ENCODE peak calls at places on chromosomes 3 and 15, in five cellular contexts. Z, P, F, B and W are unnamed samples.

GRCh38 chr3:24722106-24722505 is 227.5 kb upstream of the THRB start:
- DNase-seq in Z (no peak), P (no peak), F (no peak), B (no peak), W (no peak)

GRCh38 chr15:44087578-44088190 is 107.4 kb downstream of the FRMD5 start:
- DNase-seq in Z (no peak), P (no peak), F (no peak), B (no peak), W (no peak)

GRCh38 chr3:33942483-33943150 is 144.2 kb downstream of the PDCD6IP start:
- DNase-seq in Z (no peak), P (no peak), F (no peak), B (no peak), W (no peak)

GRCh38 chr15:31857194-31857593 is 173.1 kb upstream of the CHRNA7 start:
- DNase-seq in Z (no peak), P (no peak), F (no peak), B (no peak), W (no peak)

GRCh38 chr15:80984856-80985255 is 4.8 kb downstream of the MESD start:
- DNase-seq in Z (no peak), P (no peak), F (no peak), B (peak), W (no peak)

GRCh38 chr3:134881305-134881704 is 86.2 kb downstream of the EPHB1 start:
- DNase-seq in Z (peak), P (no peak), F (no peak), B (no peak), W (no peak)

GRCh38 chr15:100783296-100783695 is 96.3 kb upstream of the ALDH1A3 start:
- DNase-seq in Z (no peak), P (no peak), F (no peak), B (no peak), W (no peak)

GRCh38 chr3:31041161-31041978 is 146.9 kb upstream of the GADL1 start:
- DNase-seq in Z (no peak), P (no peak), F (no peak), B (no peak), W (no peak)

GRCh38 chr3:55014081-55014480 is 86.2 kb upstream of the LRTM1 start:
- DNase-seq in Z (no peak), P (no peak), F (no peak), B (no peak), W (no peak)

GRCh38 chr3:149186726-149187125 is 34.9 kb downstream of the CP start:
- DNase-seq in Z (no peak), P (no peak), F (no peak), B (no peak), W (no peak)

GRCh38 chr3:149181179-149181578 is 40.5 kb downstream of the CP start:
- DNase-seq in Z (no peak), P (no peak), F (no peak), B (no peak), W (no peak)

GRCh38 chr3:149188494-149188893 is 33.1 kb downstream of the CP start:
- DNase-seq in Z (no peak), P (no peak), F (no peak), B (no peak), W (no peak)

DNA sequence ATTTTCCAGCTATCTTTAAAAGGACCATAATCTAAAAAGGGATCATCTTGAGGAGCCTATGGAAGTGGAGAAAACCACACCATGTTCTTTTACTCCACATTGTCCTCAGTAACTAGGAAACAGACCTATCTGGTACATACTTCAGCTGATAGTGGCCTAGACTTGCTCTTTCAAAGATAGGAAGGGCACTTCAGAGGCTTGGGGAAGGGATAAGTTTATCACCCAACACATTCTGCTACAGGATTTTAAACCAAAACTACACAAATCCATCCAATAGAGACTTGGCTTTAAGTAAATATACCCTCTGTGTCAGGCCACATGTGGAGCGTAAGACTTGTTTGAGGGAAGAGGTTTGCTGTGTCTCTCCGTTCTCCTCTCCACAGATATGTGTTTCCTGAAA is 35.4 kb downstream of the CP start:
- DNase-seq in Z (no peak), P (no peak), F (no peak), B (no peak), W (no peak)
- H3K27ac ChIP-seq in Z (no peak), P (no peak), F (no peak), B (no peak), W (no peak)

GRCh38 chr15:59699810-59700431 is 10.8 kb upstream of the BNIP2 start:
- DNase-seq in Z (no peak), P (no peak), F (no peak), B (no peak), W (no peak)
- H3K27ac ChIP-seq in Z (no peak), P (no peak), F (no peak), B (no peak), W (no peak)

DNA sequence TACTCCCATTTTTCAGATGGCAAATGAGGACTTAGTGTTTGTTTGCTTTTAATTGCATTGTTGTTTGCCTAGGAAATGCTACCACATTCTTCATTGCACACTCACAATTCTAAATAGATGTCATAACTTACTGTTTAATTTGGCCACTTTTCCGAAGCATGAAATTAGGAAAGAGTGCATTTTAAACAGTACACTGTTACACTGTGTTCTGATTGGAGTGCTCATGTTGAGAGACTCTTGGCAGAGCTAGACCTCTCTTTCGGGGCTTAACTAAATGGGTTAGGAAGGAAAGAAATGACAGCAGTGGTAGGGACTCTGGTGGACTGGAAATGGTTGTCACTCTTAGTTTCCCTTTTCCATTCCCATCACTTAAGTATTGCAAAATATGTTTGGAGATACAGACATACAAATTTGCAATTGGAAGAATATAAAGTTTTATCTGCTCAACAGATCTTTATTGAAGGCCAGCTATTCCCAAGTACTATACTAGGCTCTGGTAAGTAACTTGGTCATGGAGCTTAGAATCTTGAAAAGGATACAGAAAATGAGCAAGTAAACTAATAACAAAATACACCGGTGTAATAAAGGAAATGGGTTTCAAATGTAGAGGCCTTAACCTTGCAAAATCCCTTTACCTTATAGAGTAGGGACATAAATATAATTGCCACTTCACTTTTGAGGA is 90.2 kb downstream of the DCUN1D1 start:
- DNase-seq in Z (no peak), P (no peak), F (no peak), B (no peak), W (no peak)
- H3K27ac ChIP-seq in Z (no peak), P (no peak), F (no peak), B (no peak), W (no peak)

GRCh38 chr3:49358884-49359225 is 702 bp upstream of the GPX1 start:
- DNase-seq in Z (no peak), P (no peak), F (no peak), B (no peak), W (no peak)

GRCh38 chr3:49359623-49360022 is 1.5 kb upstream of the GPX1 start:
- DNase-seq in Z (no peak), P (no peak), F (no peak), B (no peak), W (no peak)

GRCh38 chr3:49358217-49358883 is at the start of gene GPX1:
- DNase-seq in Z (peak), P (peak), F (peak), B (peak), W (peak)

GRCh38 chr3:49357466-49358216 is 512 bp downstream of the GPX1 start:
- DNase-seq in Z (peak), P (no peak), F (peak), B (peak), W (peak)

GRCh38 chr3:49362579-49362978 is 4.4 kb upstream of the GPX1 start:
- DNase-seq in Z (peak), P (no peak), F (no peak), B (no peak), W (no peak)
- H3K27ac ChIP-seq in Z (no peak), P (no peak), F (no peak), B (peak), W (no peak)

GRCh38 chr3:196344663-196345062 is 6.5 kb upstream of the TM4SF19 start:
- DNase-seq in Z (no peak), P (no peak), F (no peak), B (no peak), W (no peak)

GRCh38 chr3:196340466-196340865 is 2.3 kb upstream of the TM4SF19 start:
- DNase-seq in Z (no peak), P (no peak), F (no peak), B (no peak), W (no peak)

GRCh38 chr3:196339044-196339443 is 856 bp upstream of the TM4SF19 start:
- DNase-seq in Z (no peak), P (no peak), F (no peak), B (no peak), W (no peak)

GRCh38 chr3:196339493-196340254 is 1.5 kb upstream of the TM4SF19 start:
- DNase-seq in Z (no peak), P (no peak), F (no peak), B (no peak), W (no peak)

DNA sequence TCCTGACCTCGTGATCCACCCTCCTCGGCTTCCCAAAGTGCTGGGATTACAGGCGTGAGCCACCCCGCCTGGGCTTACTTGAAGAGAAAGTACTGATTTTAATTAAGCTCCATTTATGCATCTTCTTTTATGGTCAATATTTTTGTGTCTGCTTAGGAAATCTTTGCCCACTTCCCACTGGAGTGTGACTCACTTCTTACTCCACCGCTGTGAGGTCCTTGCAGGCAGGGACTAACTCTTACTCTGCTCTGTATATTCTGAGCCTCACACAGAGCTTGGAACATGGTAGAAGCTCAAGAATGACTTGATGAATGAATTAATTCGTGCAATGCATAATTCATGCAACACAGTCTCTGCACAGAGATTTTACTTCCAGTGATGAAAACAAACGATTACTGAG is 3.0 kb upstream of the TM4SF19 start:
- DNase-seq in Z (no peak), P (no peak), F (no peak), B (no peak), W (no peak)
- H3K27ac ChIP-seq in Z (no peak), P (no peak), F (no peak), B (no peak), W (no peak)

DNA sequence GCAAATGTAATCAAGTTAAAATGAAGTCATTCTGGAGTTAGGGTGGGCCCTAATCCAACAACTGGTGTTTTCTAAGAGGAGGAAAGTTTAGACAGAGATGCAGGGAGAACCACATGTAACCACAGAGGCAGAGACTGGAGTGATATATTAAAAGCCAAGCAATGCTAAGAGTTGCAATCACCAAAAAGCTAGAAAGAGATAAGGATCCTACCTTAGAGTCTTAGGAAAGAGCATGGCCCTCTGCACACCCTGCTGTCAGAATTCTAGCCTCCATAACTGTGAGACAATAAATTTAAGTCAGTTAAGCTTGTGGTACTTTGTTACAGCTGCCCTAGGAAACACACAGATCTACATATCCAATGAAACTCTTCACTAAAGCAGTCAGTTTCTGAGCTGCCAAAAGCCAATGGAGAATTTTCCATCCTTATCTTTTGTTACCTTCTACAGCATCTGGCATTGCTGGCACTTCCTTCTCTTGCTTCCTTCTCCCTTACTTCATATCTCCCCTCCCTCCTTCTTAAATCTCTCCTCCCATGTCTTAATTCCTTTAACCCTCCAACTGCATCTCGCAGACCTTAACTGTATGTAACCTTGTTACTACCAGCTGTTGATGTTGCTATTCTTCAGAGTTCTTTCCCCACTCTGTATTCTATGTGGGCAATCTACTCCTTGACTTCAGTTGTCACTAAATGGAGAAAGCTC is 11.2 kb downstream of the DCBLD2 start:
- DNase-seq in Z (no peak), P (no peak), F (no peak), B (no peak), W (no peak)
- H3K27ac ChIP-seq in Z (no peak), P (no peak), F (no peak), B (no peak), W (no peak)

GRCh38 chr3:17038141-17038540 is 153.4 kb downstream of the PLCL2 start:
- DNase-seq in Z (no peak), P (no peak), F (no peak), B (no peak), W (no peak)

GRCh38 chr3:17039579-17039978 is 154.8 kb downstream of the PLCL2 start:
- DNase-seq in Z (no peak), P (no peak), F (no peak), B (no peak), W (no peak)

GRCh38 chr3:17038900-17039545 is 154.3 kb downstream of the PLCL2 start:
- DNase-seq in Z (no peak), P (no peak), F (no peak), B (no peak), W (no peak)

GRCh38 chr3:17041009-17041408 is 156.3 kb downstream of the PLCL2 start:
- DNase-seq in Z (no peak), P (no peak), F (no peak), B (no peak), W (no peak)

DNA sequence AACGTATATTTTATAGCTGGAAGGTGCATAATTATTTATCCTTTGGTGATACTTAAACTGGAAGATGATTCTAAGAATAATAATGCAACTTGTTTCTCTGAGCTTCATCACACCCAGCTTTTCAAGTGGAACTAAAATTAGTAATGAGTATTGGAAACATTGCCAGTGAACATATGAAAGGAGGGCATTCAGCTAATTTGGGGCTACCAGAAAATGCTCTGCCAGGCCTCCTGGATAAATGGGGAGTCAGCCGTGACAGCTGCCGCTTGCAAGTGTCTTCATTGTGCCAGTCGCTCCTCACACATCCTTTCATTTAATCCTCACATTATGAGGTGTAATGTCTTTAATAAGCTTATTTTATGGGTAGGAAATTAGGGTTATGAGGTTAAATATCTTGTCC is 155.6 kb downstream of the PLCL2 start:
- DNase-seq in Z (no peak), P (no peak), F (no peak), B (no peak), W (no peak)
- H3K27ac ChIP-seq in Z (no peak), P (no peak), F (peak), B (no peak), W (no peak)

GRCh38 chr3:13563911-13564310 is 15.0 kb downstream of the FBLN2 start:
- DNase-seq in Z (no peak), P (no peak), F (no peak), B (no peak), W (no peak)

GRCh38 chr3:13561376-13561775 is 12.5 kb downstream of the FBLN2 start:
- DNase-seq in Z (no peak), P (no peak), F (no peak), B (no peak), W (no peak)

GRCh38 chr3:13563321-13563720 is 14.4 kb downstream of the FBLN2 start:
- DNase-seq in Z (no peak), P (no peak), F (no peak), B (no peak), W (no peak)

GRCh38 chr3:13559751-13560540 is 11.0 kb downstream of the FBLN2 start:
- DNase-seq in Z (no peak), P (no peak), F (peak), B (no peak), W (no peak)

GRCh38 chr3:13561967-13562366 is 13.0 kb downstream of the FBLN2 start:
- DNase-seq in Z (no peak), P (no peak), F (no peak), B (no peak), W (no peak)
- H3K27ac ChIP-seq in Z (no peak), P (no peak), F (no peak), B (no peak), W (no peak)

GRCh38 chr15:83653639-83654378 is at the start of gene ADAMTSL3:
- DNase-seq in Z (no peak), P (no peak), F (peak), B (peak), W (no peak)

GRCh38 chr15:83653288-83653638 is 660 bp upstream of the ADAMTSL3 start:
- DNase-seq in Z (no peak), P (no peak), F (no peak), B (no peak), W (no peak)

GRCh38 chr15:83655237-83655616 is 1.3 kb downstream of the ADAMTSL3 start:
- DNase-seq in Z (no peak), P (no peak), F (no peak), B (no peak), W (no peak)

GRCh38 chr15:83656192-83656591 is 2.3 kb downstream of the ADAMTSL3 start:
- DNase-seq in Z (no peak), P (no peak), F (no peak), B (no peak), W (no peak)

GRCh38 chr15:83654379-83655236 is 685 bp downstream of the ADAMTSL3 start:
- DNase-seq in Z (no peak), P (no peak), F (peak), B (peak), W (no peak)
- H3K27ac ChIP-seq in Z (no peak), P (peak), F (peak), B (peak), W (no peak)